ENCODE peak calls at places on chromosomes 2 and 18, in four cellular contexts. R is GM12878, L is K562, T is H1. J is an unnamed sample.

GRCh38 chr2:134276381-134277172 is 22.7 kb downstream of the MGAT5 start:
- DNase-seq in T (no peak), L (no peak), R (no peak), J (no peak)

GRCh38 chr2:127577503-127577902 is 42.0 kb downstream of the MYO7B start:
- DNase-seq in R (no peak), T (no peak), L (no peak), J (no peak)

GRCh38 chr2:226799976-226800940 is 638 bp upstream of the IRS1 start:
- DNase-seq in L (no peak), R (no peak), T (peak; percentile 46), J (peak; percentile 98)

GRCh38 chr2:106581755-106582430 is 94.7 kb downstream of the CD8B2 start:
- DNase-seq in T (peak; percentile 59), R (no peak), L (peak; percentile 5), J (peak; percentile 51)

GRCh38 chr2:169397697-169398096 is 35.4 kb upstream of the LRP2 start:
- DNase-seq in R (no peak), L (peak; percentile 34), T (no peak), J (no peak)

GRCh38 chr18:51711298-51711889 is 513.9 kb upstream of the MEX3C start:
- DNase-seq in L (no peak), R (no peak), T (no peak), J (no peak)

GRCh38 chr18:26185267-26185666 is 41.0 kb upstream of the TAF4B start:
- DNase-seq in R (no peak), T (no peak), L (no peak), J (peak; percentile 5)

GRCh38 chr2:2828774-2829368 is 497.8 kb upstream of the MYT1L start:
- DNase-seq in T (peak; percentile 17), L (no peak), R (no peak), J (no peak)

GRCh38 chr2:144111443-144111842 is 408.5 kb downstream of the ZEB2 start:
- DNase-seq in R (no peak), L (peak; percentile 41), T (no peak), J (no peak)

GRCh38 chr2:202545931-202546330 is 88.8 kb upstream of the FAM117B start:
- DNase-seq in T (no peak), R (no peak), L (no peak), J (no peak)

GRCh38 chr2:68994864-68995263 is 18.1 kb upstream of the ANTXR1 start:
- DNase-seq in R (no peak), T (no peak), L (no peak), J (no peak)

GRCh38 chr2:52844701-52845423 is 922.7 kb upstream of the CHAC2 start:
- DNase-seq in R (no peak), T (no peak), L (no peak), J (no peak)

GRCh38 chr2:170891893-170892292 is 37.2 kb upstream of the GORASP2 start:
- DNase-seq in L (no peak), R (no peak), T (no peak), J (no peak)

GRCh38 chr2:106095478-106096392 is 98.4 kb downstream of the UXS1 start:
- DNase-seq in L (no peak), T (no peak), R (no peak), J (no peak)

GRCh38 chr2:238703436-238703835 is 144.4 kb upstream of the TWIST2 start:
- DNase-seq in L (no peak), T (peak; percentile 20), R (no peak), J (no peak)

GRCh38 chr2:37877457-37878315 is 47.4 kb upstream of the RMDN2 start:
- DNase-seq in R (no peak), L (peak; percentile 69), T (no peak), J (peak; percentile 62)

GRCh38 chr2:15792331-15792730 is 148.0 kb upstream of the MYCN start:
- DNase-seq in R (no peak), L (no peak), T (no peak), J (no peak)

GRCh38 chr2:218540015-218540414 is 28.1 kb downstream of the USP37 start:
- DNase-seq in L (no peak), T (no peak), R (no peak), J (no peak)

GRCh38 chr2:23441414-23441813 is 56.4 kb downstream of the KLHL29 start:
- DNase-seq in R (no peak), T (no peak), L (no peak), J (no peak)

GRCh38 chr2:119259296-119259860 is 35.7 kb downstream of the STEAP3 start:
- DNase-seq in R (no peak), L (no peak), T (no peak), J (no peak)

GRCh38 chr2:30113617-30114293 is 33.1 kb upstream of the YPEL5 start:
- DNase-seq in R (no peak), T (no peak), L (no peak), J (no peak)

GRCh38 chr2:173076557-173077345 is 1.1 kb downstream of the MAP3K20 start:
- DNase-seq in T (no peak), R (peak; percentile 20), L (peak; percentile 62), J (no peak)

GRCh38 chr2:120660056-120660694 is 75.5 kb upstream of the GLI2 start:
- DNase-seq in L (no peak), T (no peak), R (no peak), J (no peak)

GRCh38 chr2:54620948-54621347 is 102.5 kb upstream of the EML6 start:
- DNase-seq in R (no peak), L (no peak), T (no peak), J (no peak)

GRCh38 chr2:54577035-54577434 is 120.9 kb downstream of the SPTBN1 start:
- DNase-seq in T (no peak), R (no peak), L (no peak), J (peak; percentile 87)

GRCh38 chr2:230967113-230967512 is 28.8 kb upstream of the SPATA3 start:
- DNase-seq in L (no peak), T (no peak), R (no peak), J (no peak)

GRCh38 chr2:231297108-231297908 is 98.2 kb upstream of the B3GNT7 start:
- DNase-seq in T (peak; percentile 77), L (peak; percentile 59), R (peak; percentile 36), J (peak; percentile 63)

GRCh38 chr2:96523659-96524481 is 12.7 kb upstream of the ARID5A start:
- DNase-seq in L (no peak), R (no peak), T (no peak), J (no peak)

GRCh38 chr18:34493566-34494358 is 216.3 kb upstream of the DTNA start:
- DNase-seq in T (peak; percentile 73), L (no peak), R (no peak), J (peak; percentile 14)

GRCh38 chr2:12797815-12798214 is 81.1 kb downstream of the TRIB2 start:
- DNase-seq in R (no peak), L (no peak), T (no peak), J (no peak)

GRCh38 chr2:68811364-68811763 is 59.8 kb downstream of the BMP10 start:
- DNase-seq in R (no peak), L (no peak), T (peak; percentile 23), J (no peak)

GRCh38 chr2:67777010-67777409 is 285.8 kb downstream of the C1D start:
- DNase-seq in L (no peak), R (no peak), T (no peak), J (no peak)

GRCh38 chr2:173354601-173355131 is at the start of gene CDCA7:
- DNase-seq in R (no peak), T (peak; percentile 92), L (peak; percentile 89), J (peak; percentile 64)

GRCh38 chr2:173432049-173432754 is 77.5 kb downstream of the CDCA7 start:
- DNase-seq in R (no peak), T (no peak), L (no peak), J (no peak)

DNA sequence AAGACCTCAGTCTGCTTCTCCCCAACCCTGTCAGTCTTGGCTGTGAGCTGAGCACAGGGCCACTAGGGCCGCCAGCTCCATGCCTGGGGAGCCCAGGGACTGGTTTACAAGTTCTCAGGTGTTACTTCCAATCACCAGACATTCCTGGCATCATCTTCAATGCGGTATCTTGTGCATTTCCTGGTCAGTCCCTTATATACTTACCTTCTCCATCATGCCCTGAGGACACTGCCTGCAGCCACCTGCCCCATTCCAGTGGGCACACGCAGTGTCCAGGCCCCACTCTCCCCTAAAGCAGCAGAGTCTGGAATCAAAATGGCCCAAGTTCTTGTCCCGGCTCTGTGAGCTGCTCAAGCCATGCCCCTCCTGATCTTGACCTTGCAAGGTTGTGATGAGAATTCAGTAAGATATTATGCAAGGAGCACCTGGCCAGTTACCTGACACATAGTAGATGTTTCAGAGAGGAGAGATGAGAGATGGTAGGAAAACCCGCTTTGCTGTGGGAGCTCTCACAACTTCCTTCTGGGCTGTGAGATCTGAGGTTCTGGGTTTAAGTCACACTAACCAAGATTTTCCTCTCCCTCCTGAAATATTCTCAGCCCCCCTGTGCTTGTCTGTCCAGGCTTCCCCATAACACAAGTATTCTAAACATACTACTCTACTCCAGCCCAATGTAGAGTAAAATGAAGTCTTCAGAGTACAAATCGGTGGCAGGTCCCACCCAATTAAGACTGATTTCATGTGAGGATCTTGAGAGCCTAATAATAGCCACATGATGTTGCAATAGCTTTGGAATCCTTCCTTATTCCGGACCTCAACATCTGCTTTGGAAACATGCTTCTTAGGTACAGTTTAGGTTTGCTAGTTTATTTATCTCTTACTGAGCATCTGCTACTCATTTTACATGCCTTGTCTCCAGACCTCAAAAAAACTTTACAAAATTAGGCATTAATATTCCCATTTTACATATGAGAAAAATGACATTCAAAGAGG is 207.6 kb upstream of the RAB6C start:
- DNase-seq in T (no peak), L (no peak), R (no peak), J (no peak)
- TF ChIP-seq KDM1A in T (no peak), L (no peak), R (no peak), J (no peak)

GRCh38 chr2:135490381-135490780 is 40.6 kb downstream of the ZRANB3 start:
- DNase-seq in L (no peak), R (no peak), T (no peak), J (no peak)

GRCh38 chr2:135494503-135494902 is 36.5 kb downstream of the ZRANB3 start:
- DNase-seq in T (no peak), L (no peak), R (no peak), J (no peak)

GRCh38 chr2:135494917-135495316 is 36.1 kb downstream of the ZRANB3 start:
- DNase-seq in T (no peak), L (no peak), R (no peak), J (no peak)
- TF ChIP-seq ATF3 in T (no peak), L (no peak), R (no peak), J (no peak)

DNA sequence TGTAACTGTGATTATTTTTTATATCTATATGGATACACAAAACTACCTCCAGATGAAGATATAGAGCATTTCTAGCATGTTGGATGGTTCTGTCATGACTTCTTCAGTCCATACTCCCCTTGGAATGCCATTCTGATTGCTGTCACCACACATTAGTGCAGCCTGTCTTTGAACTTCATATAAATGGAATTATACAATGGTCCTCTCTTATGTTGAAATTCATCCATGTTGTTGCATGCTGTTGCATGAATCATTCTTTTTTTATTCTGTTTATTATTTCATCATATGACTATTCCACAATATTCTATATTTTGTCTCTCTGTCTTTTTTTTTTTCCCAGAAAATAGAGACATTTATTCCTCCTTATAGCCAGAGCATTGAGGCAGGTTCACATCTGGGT is 74.1 kb downstream of the OSBPL6 start:
- DNase-seq in L (no peak), T (no peak), R (no peak), J (no peak)
- TF ChIP-seq KDM1A in L (no peak), T (no peak), R (no peak), J (no peak)

GRCh38 chr18:362914-363295 is 95.1 kb upstream of the THOC1 start:
- DNase-seq in T (no peak), R (no peak), L (no peak), J (peak; percentile 7)

GRCh38 chr18:360676-361075 is 92.8 kb upstream of the THOC1 start:
- DNase-seq in R (no peak), T (no peak), L (no peak), J (no peak)

GRCh38 chr18:361100-361732 is 93.4 kb upstream of the THOC1 start:
- DNase-seq in T (no peak), L (no peak), R (no peak), J (no peak)

GRCh38 chr18:363327-364115 is 95.7 kb upstream of the THOC1 start:
- DNase-seq in L (no peak), T (no peak), R (no peak), J (no peak)

GRCh38 chr18:361941-362913 is 94.4 kb upstream of the THOC1 start:
- DNase-seq in T (no peak), L (no peak), R (no peak), J (peak; percentile 92)
- TF ChIP-seq ATF3 in T (no peak), L (no peak), R (no peak), J (no peak)